ENCODE peak calls at places on chromosomes 7 and 10, in four cellular contexts. One of them, this sample, is unnamed.

GRCh38 chr10:102280397-102281015 is 35.2 kb downstream of the GBF1 start:
- DNase-seq in EL: peak
- DNase-seq in H54: no peak
- DNase-seq in M059J: no peak
- DNase-seq in this sample: no peak

GRCh38 chr10:6221971-6222751 is 19.4 kb downstream of the PFKFB3 start:
- DNase-seq in M059J: peak
- DNase-seq in EL: peak
- DNase-seq in H54: peak
- DNase-seq in this sample: peak

GRCh38 chr7:152597514-152597913 is 78.4 kb downstream of the XRCC2 start:
- DNase-seq in H54: no peak
- DNase-seq in EL: no peak
- DNase-seq in M059J: no peak
- DNase-seq in this sample: peak

GRCh38 chr7:53768191-53768590 is 732.8 kb downstream of the POM121L12 start:
- DNase-seq in H54: no peak
- DNase-seq in EL: no peak
- DNase-seq in M059J: no peak
- DNase-seq in this sample: no peak

GRCh38 chr7:105198223-105198622 is 184.2 kb downstream of the KMT2E start:
- DNase-seq in M059J: peak
- DNase-seq in EL: peak
- DNase-seq in H54: peak
- DNase-seq in this sample: peak

GRCh38 chr7:133947458-133948044 is 179.6 kb upstream of the LRGUK start:
- DNase-seq in M059J: no peak
- DNase-seq in EL: no peak
- DNase-seq in H54: no peak
- DNase-seq in this sample: no peak

GRCh38 chr7:147245274-147245673 is 1128.7 kb downstream of the CNTNAP2 start:
- DNase-seq in H54: peak
- DNase-seq in EL: peak
- DNase-seq in M059J: peak
- DNase-seq in this sample: peak

GRCh38 chr10:14820775-14821154 is 17.1 kb downstream of the CDNF start:
- DNase-seq in H54: no peak
- DNase-seq in EL: no peak
- DNase-seq in M059J: no peak
- DNase-seq in this sample: no peak

GRCh38 chr10:17452060-17452894 is 2.1 kb downstream of the ST8SIA6 start:
- DNase-seq in M059J: no peak
- DNase-seq in EL: no peak
- DNase-seq in H54: no peak
- DNase-seq in this sample: no peak

GRCh38 chr10:103307594-103307993 is 30.7 kb downstream of the INA start:
- DNase-seq in M059J: no peak
- DNase-seq in H54: no peak
- DNase-seq in EL: no peak
- DNase-seq in this sample: no peak

GRCh38 chr10:33421789-33422188 is 87.3 kb upstream of the NRP1 start:
- DNase-seq in H54: peak
- DNase-seq in EL: peak
- DNase-seq in M059J: peak
- DNase-seq in this sample: peak

GRCh38 chr10:75400163-75400768 is 1.3 kb downstream of the ZNF503 start:
- DNase-seq in EL: peak
- DNase-seq in H54: peak
- DNase-seq in M059J: no peak
- DNase-seq in this sample: peak

GRCh38 chr7:71198391-71198790 is 66.4 kb downstream of the GALNT17 start:
- DNase-seq in H54: no peak
- DNase-seq in EL: no peak
- DNase-seq in M059J: no peak
- DNase-seq in this sample: no peak

GRCh38 chr10:31272841-31273240 is 46.2 kb upstream of the ZEB1 start:
- DNase-seq in H54: no peak
- DNase-seq in EL: no peak
- DNase-seq in M059J: no peak
- DNase-seq in this sample: no peak

GRCh38 chr10:3217301-3217700 is 44.7 kb upstream of the PITRM1 start:
- DNase-seq in H54: no peak
- DNase-seq in M059J: peak
- DNase-seq in EL: peak
- DNase-seq in this sample: peak

GRCh38 chr7:130441408-130441854 is 615 bp upstream of the CEP41 start:
- DNase-seq in EL: peak
- DNase-seq in H54: no peak
- DNase-seq in M059J: peak
- DNase-seq in this sample: peak

This sample was measured in AG20443.